ENCODE peak calls at places on chromosomes 11 and 22, in eight cellular contexts. G is body of pancreas, X is heart left ventricle, V is tibial nerve, D is endothelial cell of umbilical vein, K is prostate gland, O is adrenal gland, Y is IMR-90. I is an unnamed sample.

GRCh38 chr11:78168539-78169477 is 19.6 kb downstream of the KCTD21 start:
- DNase-seq in G (peak; percentile 33), X (peak; percentile 90), V (peak; percentile 85), D (peak; percentile 88), K (peak; percentile 8), O (peak; percentile 86), Y (peak; percentile 88), I (peak; percentile 94)

GRCh38 chr11:105991888-105992287 is 30.2 kb downstream of the MSANTD4 start:
- DNase-seq in G (no peak), X (no peak), V (no peak), D (no peak), K (no peak), O (no peak), Y (no peak), I (no peak)

GRCh38 chr11:30313580-30313979 is 9.3 kb upstream of the ARL14EP start:
- DNase-seq in G (no peak), X (no peak), V (no peak), D (no peak), K (no peak), O (no peak), Y (no peak), I (no peak)

GRCh38 chr22:37176464-37177061 is 11.5 kb downstream of the C1QTNF6 start:
- DNase-seq in G (no peak), X (peak; percentile 87), V (peak; percentile 69), D (peak; percentile 96), K (peak; percentile 51), O (peak; percentile 68), Y (peak; percentile 78), I (peak; percentile 69)

GRCh38 chr22:34902335-34902734 is 163.6 kb upstream of the ISX start:
- DNase-seq in G (no peak), X (no peak), V (no peak), D (no peak), K (no peak), O (no peak), Y (no peak), I (no peak)

GRCh38 chr11:63839508-63840355 is 822 bp downstream of the MARK2 start:
- DNase-seq in G (peak; percentile 56), X (peak; percentile 77), V (peak; percentile 24), D (peak; percentile 23), K (peak; percentile 32), O (peak; percentile 58), Y (no peak), I (peak; percentile 37)

GRCh38 chr11:128098840-128099239 is 488.5 kb downstream of the ETS1 start:
- DNase-seq in G (no peak), X (no peak), V (no peak), D (no peak), K (no peak), O (no peak), Y (no peak), I (no peak)

GRCh38 chr22:38957046-38957770 is at the start of gene APOBEC3A:
- DNase-seq in G (no peak), X (no peak), V (no peak), D (no peak), K (no peak), O (no peak), Y (no peak), I (peak; percentile 41)

GRCh38 chr11:72821221-72821919 is 7.2 kb downstream of the ATG16L2 start:
- DNase-seq in G (no peak), X (peak; percentile 69), V (no peak), D (no peak), K (no peak), O (no peak), Y (no peak), I (peak; percentile 87)

GRCh38 chr22:49968313-49968830 is 7.8 kb downstream of the PIM3 start:
- DNase-seq in G (no peak), X (peak; percentile 53), V (no peak), D (no peak), K (no peak), O (peak; percentile 46), Y (no peak), I (peak; percentile 88)

DNA sequence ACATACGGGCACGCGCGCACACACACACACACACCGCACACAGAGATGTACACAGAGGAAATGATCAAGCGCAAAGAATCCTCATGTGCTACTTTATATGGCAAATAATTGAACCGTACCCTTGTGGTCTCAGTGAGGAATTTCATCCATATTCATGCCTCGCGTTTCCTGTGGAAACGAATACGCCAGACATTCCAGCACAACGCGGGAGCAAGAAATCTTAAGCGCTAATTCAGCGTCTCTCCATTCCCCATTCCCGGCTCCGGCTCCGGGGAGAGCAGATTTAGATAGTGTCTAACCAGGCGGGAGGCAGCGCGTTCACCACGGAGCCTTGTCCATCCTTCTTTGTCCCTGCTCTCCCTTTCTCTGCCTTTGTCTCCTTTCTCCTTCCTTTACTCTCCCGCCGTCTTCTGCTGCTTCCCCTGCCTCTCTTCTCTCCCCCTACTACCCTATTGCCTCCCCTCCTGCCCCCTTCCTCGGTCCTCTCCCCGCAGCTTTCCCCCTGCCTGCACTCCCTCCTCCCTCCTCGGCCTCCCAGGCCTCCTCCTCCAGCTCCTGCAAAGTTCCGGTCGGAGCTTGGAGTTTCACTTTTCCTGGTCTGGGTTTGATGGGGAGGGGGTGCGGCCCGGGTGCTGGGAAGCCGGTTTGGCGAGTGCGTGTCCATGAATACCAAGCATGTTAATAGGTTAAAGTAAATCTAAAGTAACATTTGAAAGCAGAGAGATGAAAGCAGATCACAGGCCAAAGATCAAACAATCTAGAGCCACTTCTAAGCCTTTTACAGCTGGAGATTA is 579.3 kb downstream of the BUD13 start:
- DNase-seq in G (peak; percentile 46), X (no peak), V (no peak), D (peak; percentile 23), K (peak; percentile 89), O (no peak), Y (peak; percentile 62), I (no peak)
- TF ChIP-seq CTCF in G (peak; percentile 40), X (no peak), V (no peak), D (no peak), K (no peak), O (peak; percentile 23), Y (peak; percentile 12), I (no peak)

GRCh38 chr11:62573592-62574362 is at the start of gene EEF1G:
- DNase-seq in G (peak; percentile 99), X (peak; percentile 98), V (peak; percentile 98), D (peak; percentile 100), K (peak; percentile 99), O (peak; percentile 99), Y (peak; percentile 100), I (peak; percentile 99)
- TF ChIP-seq POLR2A in G (peak; percentile 87), X (peak; percentile 95), V (peak; percentile 93), D (peak; percentile 96), K (peak; percentile 94), O (peak; percentile 63), Y (peak; percentile 94), I (no peak)

DNA sequence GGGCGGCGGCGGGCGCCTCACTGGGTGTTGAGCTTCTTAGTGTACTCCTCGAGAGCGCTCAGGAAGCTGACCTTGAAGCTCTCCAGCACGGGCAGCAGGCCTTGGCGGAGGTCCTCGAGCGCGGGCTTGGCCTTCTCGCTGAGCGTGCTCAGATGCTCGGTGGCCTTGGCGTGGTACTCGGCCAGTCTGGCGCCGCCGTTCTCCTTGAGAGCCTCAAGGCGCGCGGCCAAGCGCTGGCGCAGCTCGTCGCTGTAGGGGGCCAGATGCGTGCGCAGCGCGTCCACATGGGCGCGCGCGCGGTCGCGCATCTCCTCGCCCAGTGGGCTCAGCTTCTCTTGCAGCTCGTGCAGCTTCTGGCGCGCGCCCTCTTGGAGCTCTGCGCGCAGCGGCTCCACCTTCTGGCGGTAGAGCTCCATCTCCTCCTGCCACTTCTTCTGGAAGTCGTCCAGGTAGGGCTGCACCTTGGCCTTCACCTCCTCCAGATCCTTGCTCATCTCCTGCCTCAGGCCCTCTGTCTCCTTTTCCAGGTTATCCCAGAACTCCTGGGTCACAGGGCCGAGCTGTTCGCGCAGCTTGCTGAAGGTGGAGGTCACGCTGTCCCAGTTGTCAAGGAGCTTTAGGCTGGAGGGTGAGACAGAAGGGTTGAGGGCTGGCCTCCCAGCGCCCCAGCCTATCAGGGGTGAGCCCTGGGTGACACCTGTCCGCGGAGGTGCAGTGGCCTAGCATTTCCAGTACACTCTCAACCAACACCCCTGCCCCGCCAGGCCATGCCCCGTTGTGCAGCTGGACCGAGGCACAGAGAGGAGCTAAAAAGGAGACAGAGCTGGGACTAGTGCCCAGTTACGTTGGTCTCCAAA is 1.4 kb downstream of the APOA1 start:
- DNase-seq in G (peak; percentile 90), X (peak; percentile 92), V (peak; percentile 59), D (peak; percentile 94), K (peak; percentile 78), O (peak; percentile 81), Y (peak; percentile 93), I (peak; percentile 92)
- H3K4me3 ChIP-seq in G (no peak overlapping the region), X (peak overlapping the region; percentile 42), V (peak overlapping the region; percentile 48), D (peak overlapping the region; percentile 1), K (peak overlapping the region; percentile 6), O (peak overlapping the region; percentile 44), Y (peak overlapping the region; percentile 13), I (no peak overlapping the region)

DNA sequence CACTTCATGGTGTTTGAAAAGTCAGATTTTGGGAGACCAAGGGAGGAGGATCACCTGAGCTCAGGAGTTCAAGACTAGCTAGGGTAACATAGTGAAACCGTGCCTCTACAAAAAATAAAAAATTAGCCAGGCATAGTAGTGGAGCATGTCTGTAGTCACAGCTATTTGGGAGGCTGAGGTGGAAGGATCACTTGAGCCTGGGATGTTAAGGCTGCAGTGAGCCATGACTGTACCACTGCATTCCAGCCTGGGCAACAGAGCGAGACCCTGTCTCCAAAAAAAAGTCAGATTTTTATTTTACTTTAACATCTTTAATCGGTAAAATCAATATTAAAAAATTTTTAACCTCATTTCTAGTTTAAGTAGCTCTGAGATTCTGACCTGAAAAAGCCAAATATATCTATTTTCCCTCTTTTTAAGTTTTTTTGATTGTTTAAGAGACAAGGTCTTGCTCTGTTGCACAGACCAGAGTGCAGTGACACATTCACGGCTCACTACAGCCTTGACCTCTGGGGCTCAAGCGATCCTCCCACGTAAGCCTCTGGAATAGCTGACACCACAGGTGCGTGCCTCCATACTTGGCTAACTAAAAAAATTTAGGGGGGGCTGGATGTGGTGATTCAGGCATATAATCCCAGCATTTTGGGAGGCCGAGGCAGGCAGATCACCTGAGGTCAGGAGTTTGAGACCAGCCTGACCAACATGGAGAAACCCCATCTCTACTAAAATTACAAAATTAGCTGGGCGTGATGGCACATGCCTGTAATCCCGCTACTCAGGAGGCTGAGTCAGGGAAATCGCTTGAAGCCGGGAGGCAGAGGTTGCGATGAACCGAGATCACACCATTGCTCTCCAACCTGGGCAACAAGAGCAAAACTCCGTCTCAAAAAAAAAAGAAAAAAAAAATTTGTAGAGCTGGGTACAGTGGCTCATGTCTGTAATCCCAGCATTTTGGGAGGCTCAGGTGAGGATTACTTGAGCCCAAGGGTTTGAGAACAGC is 48.4 kb downstream of the SFI1 start:
- DNase-seq in G (no peak), X (no peak), V (no peak), D (no peak), K (no peak), O (peak; percentile 50), Y (peak; percentile 16), I (no peak)
- TF ChIP-seq CTCF in G (no peak), X (no peak), V (no peak), D (no peak), K (no peak), O (no peak), Y (no peak), I (no peak)

GRCh38 chr11:297666-298405 is 1.5 kb downstream of the IFITM5 start:
- DNase-seq in G (peak; percentile 35), X (peak; percentile 56), V (no peak), D (no peak), K (no peak), O (no peak), Y (no peak), I (no peak)
- TF ChIP-seq POLR2A in G (peak; percentile 9), X (no peak), V (no peak), D (no peak), K (no peak), O (no peak), Y (no peak), I (no peak)

I was measured in lower leg skin.